ENCODE peak calls at places on chromosome 13, in seven cellular contexts. K is T-helper 2 cell, W is T-helper 9 cell, H is adipocyte, Y is NCI-H2029 treated with DMSO at 0.1 percent for 48 hours, U is LHCN-M2, E is activated B cell treated with CpG ODN at 0.5 μM for 24 hours. L is an unnamed sample.

GRCh38 chr13:32761472-32761871 is 175.2 kb downstream of the PDS5B start:
- DNase-seq in K (no peak), W (no peak), H (no peak), Y (no peak), U (no peak), E (no peak), L (no peak)

GRCh38 chr13:113805431-113806103 is 46.5 kb downstream of the TMEM255B start:
- DNase-seq in K (no peak), W (no peak), H (no peak), Y (no peak), U (no peak), E (no peak), L (no peak)

GRCh38 chr13:95164830-95165229 is 136.4 kb downstream of the ABCC4 start:
- DNase-seq in K (no peak), W (no peak), H (no peak), Y (no peak), U (no peak), E (no peak), L (no peak)

GRCh38 chr13:29384466-29384865 is 211.0 kb downstream of the SLC7A1 start:
- DNase-seq in K (no peak), W (no peak), H (no peak), Y (no peak), U (no peak), E (no peak), L (no peak)

GRCh38 chr13:113342820-113343691 is 20.9 kb downstream of the GRTP1 start:
- DNase-seq in K (no peak), W (no peak), H (no peak), Y (no peak), U (no peak), E (no peak), L (no peak)

GRCh38 chr13:47017476-47017875 is 120.6 kb upstream of the HTR2A start:
- DNase-seq in K (no peak), W (no peak), H (no peak), Y (no peak), U (no peak), E (no peak), L (peak)

GRCh38 chr13:22944378-22944777 is 236.4 kb upstream of the SGCG start:
- DNase-seq in K (no peak), W (no peak), H (no peak), Y (no peak), U (no peak), E (no peak), L (no peak)

GRCh38 chr13:59103004-59103768 is 1060.5 kb downstream of the DIAPH3 start:
- DNase-seq in K (no peak), W (no peak), H (peak), Y (no peak), U (peak), E (no peak), L (no peak)

GRCh38 chr13:96141032-96141431 is 51.1 kb downstream of the HS6ST3 start:
- DNase-seq in K (no peak), W (no peak), H (peak), Y (no peak), U (peak), E (no peak), L (peak)

GRCh38 chr13:102978168-102978567 is 88.0 kb downstream of the SLC10A2 start:
- DNase-seq in K (no peak), W (no peak), H (peak), Y (no peak), U (peak), E (no peak), L (peak)

GRCh38 chr13:58620171-58620570 is 988.6 kb downstream of the PCDH17 start:
- DNase-seq in K (no peak), W (no peak), H (no peak), Y (no peak), U (no peak), E (no peak), L (no peak)

GRCh38 chr13:91946498-91947070 is 548.2 kb downstream of the GPC5 start:
- DNase-seq in K (no peak), W (no peak), H (peak), Y (peak), U (no peak), E (no peak), L (peak)

GRCh38 chr13:102700088-102701031 is 5.5 kb upstream of the METTL21C start:
- DNase-seq in K (no peak), W (no peak), H (peak), Y (no peak), U (no peak), E (no peak), L (peak)

GRCh38 chr13:109628251-109628699 is 158.1 kb downstream of the IRS2 start:
- DNase-seq in K (no peak), W (no peak), H (peak), Y (no peak), U (peak), E (no peak), L (peak)

GRCh38 chr13:97388385-97388784 is 45.6 kb upstream of the RAP2A start:
- DNase-seq in K (no peak), W (no peak), H (no peak), Y (no peak), U (no peak), E (no peak), L (no peak)

GRCh38 chr13:36875955-36876354 is 44.1 kb downstream of the SMAD9 start:
- DNase-seq in K (no peak), W (no peak), H (no peak), Y (no peak), U (no peak), E (no peak), L (no peak)

GRCh38 chr13:84192125-84192524 is 309.9 kb upstream of the SLITRK1 start:
- DNase-seq in K (no peak), W (no peak), H (peak), Y (no peak), U (peak), E (no peak), L (peak)

GRCh38 chr13:101416181-101417042 is at the start of gene NALCN:
- DNase-seq in K (no peak), W (no peak), H (peak), Y (no peak), U (no peak), E (no peak), L (peak)

GRCh38 chr13:39253774-39254173 is 215.5 kb downstream of the NHLRC3 start:
- DNase-seq in K (no peak), W (no peak), H (peak), Y (no peak), U (peak), E (no peak), L (peak)

GRCh38 chr13:101453784-101454201 is 1.3 kb downstream of the ITGBL1 start:
- DNase-seq in K (no peak), W (no peak), H (peak), Y (no peak), U (no peak), E (no peak), L (peak)

GRCh38 chr13:113582841-113583631 is 1.5 kb upstream of the TFDP1 start:
- DNase-seq in K (no peak), W (no peak), H (no peak), Y (no peak), U (no peak), E (peak), L (no peak)

GRCh38 chr13:104477256-104477655 is 1411.0 kb upstream of the SLC10A2 start:
- DNase-seq in K (no peak), W (no peak), H (no peak), Y (no peak), U (peak), E (no peak), L (no peak)

GRCh38 chr13:33728271-33729037 is 89.5 kb upstream of the RFC3 start:
- DNase-seq in K (no peak), W (no peak), H (no peak), Y (no peak), U (peak), E (no peak), L (peak)

GRCh38 chr13:27619093-27619705 is 1.1 kb downstream of the LNX2 start:
- DNase-seq in K (no peak), W (no peak), H (peak), Y (no peak), U (no peak), E (no peak), L (peak)

GRCh38 chr13:20658451-20658850 is 45.0 kb upstream of the IL17D start:
- DNase-seq in K (no peak), W (no peak), H (no peak), Y (no peak), U (no peak), E (no peak), L (no peak)

GRCh38 chr13:103805771-103806170 is 739.6 kb upstream of the SLC10A2 start:
- DNase-seq in K (no peak), W (no peak), H (no peak), Y (no peak), U (no peak), E (no peak), L (no peak)

GRCh38 chr13:107942030-107942617 is 273.2 kb downstream of the LIG4 start:
- DNase-seq in K (no peak), W (no peak), H (no peak), Y (no peak), U (no peak), E (no peak), L (no peak)

GRCh38 chr13:65133094-65133493 is 2097.0 kb downstream of the PCDH9 start:
- DNase-seq in K (no peak), W (no peak), H (no peak), Y (no peak), U (no peak), E (no peak), L (no peak)

GRCh38 chr13:32622827-32623226 is 36.6 kb downstream of the PDS5B start:
- DNase-seq in K (no peak), W (no peak), H (no peak), Y (no peak), U (no peak), E (no peak), L (no peak)

GRCh38 chr13:46593403-46593802 is 40.4 kb downstream of the LRCH1 start:
- DNase-seq in K (no peak), W (peak), H (no peak), Y (no peak), U (no peak), E (peak), L (no peak)

GRCh38 chr13:20441879-20442278 is 83.8 kb downstream of the CRYL1 start:
- DNase-seq in K (no peak), W (no peak), H (no peak), Y (no peak), U (peak), E (no peak), L (peak)

GRCh38 chr13:114016321-114017027 is 42.6 kb upstream of the C13orf46 start:
- DNase-seq in K (no peak), W (no peak), H (no peak), Y (no peak), U (no peak), E (no peak), L (no peak)

GRCh38 chr13:95300625-95301134 is 571 bp downstream of the ABCC4 start:
- DNase-seq in K (no peak), W (peak), H (peak), Y (no peak), U (peak), E (peak), L (peak)

L was measured in GM23248.